ENCODE peak calls at places on chromosomes 7 and 10, in nine cellular contexts. J, K, O, I, G, C, E, V and L are unnamed samples.

GRCh38 chr7:139095194-139095659 is 14.3 kb downstream of the ZC3HAV1 start:
- DNase-seq in E (peak; percentile 88), V (no peak), J (no peak), K (no peak), I (no peak), C (no peak), G (no peak), O (peak; percentile 30), L (peak; percentile 92)

GRCh38 chr7:71377062-71377461 is 245.1 kb downstream of the GALNT17 start:
- DNase-seq in G (no peak), K (no peak), C (no peak), I (no peak), V (no peak), E (no peak), J (no peak), O (no peak), L (no peak)

GRCh38 chr7:157224627-157225026 is 85.9 kb downstream of the UBE3C start:
- DNase-seq in I (no peak), V (no peak), G (no peak), O (no peak), C (no peak), K (peak; percentile 65), J (peak; percentile 60), E (no peak), L (no peak)

GRCh38 chr7:31113660-31114059 is 61.6 kb downstream of the ADCYAP1R1 start:
- DNase-seq in E (peak; percentile 7), V (no peak), O (no peak), J (no peak), G (no peak), C (peak; percentile 57), K (no peak), I (no peak), L (no peak)

GRCh38 chr10:100076750-100077149 is 4.9 kb downstream of the CPN1 start:
- DNase-seq in O (no peak), G (no peak), C (no peak), J (no peak), V (no peak), K (no peak), I (no peak), E (no peak), L (no peak)

GRCh38 chr7:129612112-129613015 is 844 bp downstream of the NRF1 start:
- DNase-seq in K (peak; percentile 46), E (peak; percentile 61), I (peak; percentile 33), J (peak; percentile 45), O (peak; percentile 46), G (no peak), V (peak; percentile 70), C (no peak), L (peak; percentile 52)

GRCh38 chr10:75395955-75396860 is 5.4 kb downstream of the ZNF503 start:
- DNase-seq in K (no peak), O (no peak), V (no peak), E (no peak), I (no peak), G (no peak), J (peak; percentile 48), C (no peak), L (no peak)

GRCh38 chr7:76356823-76357222 is 2.0 kb downstream of the YWHAG start:
- DNase-seq in J (peak; percentile 43), E (no peak), V (no peak), C (no peak), K (peak; percentile 66), O (no peak), I (no peak), G (no peak), L (no peak)

GRCh38 chr10:24744966-24745365 is 21.3 kb upstream of the ARHGAP21 start:
- DNase-seq in J (no peak), V (no peak), I (no peak), C (no peak), O (no peak), G (no peak), E (no peak), K (no peak), L (no peak)

GRCh38 chr7:16774986-16775385 is 21.4 kb downstream of the TSPAN13 start:
- DNase-seq in V (no peak), O (no peak), C (no peak), E (no peak), I (no peak), K (no peak), G (peak; percentile 19), J (no peak), L (no peak)

GRCh38 chr10:114486938-114487814 is 82.9 kb upstream of the AFAP1L2 start:
- DNase-seq in J (no peak), I (no peak), G (no peak), E (no peak), K (peak; percentile 14), C (no peak), V (no peak), O (no peak), L (no peak)

GRCh38 chr7:129264534-129264933 is 39.7 kb downstream of the AHCYL2 start:
- DNase-seq in J (no peak), E (no peak), K (peak; percentile 72), C (no peak), G (no peak), I (no peak), O (no peak), V (no peak), L (no peak)

GRCh38 chr10:20485554-20485953 is 411.6 kb downstream of the NEBL start:
- DNase-seq in I (no peak), E (no peak), C (no peak), G (no peak), J (no peak), O (no peak), K (no peak), V (no peak), L (no peak)

GRCh38 chr10:46018453-46019169 is 11.8 kb downstream of the NCOA4 start:
- DNase-seq in I (no peak), C (no peak), E (no peak), O (no peak), J (peak; percentile 63), G (no peak), V (no peak), K (no peak), L (no peak)

GRCh38 chr10:15642095-15642494 is 77.6 kb downstream of the ITGA8 start:
- DNase-seq in K (no peak), O (no peak), G (no peak), E (no peak), C (no peak), V (no peak), J (peak; percentile 35), I (no peak), L (no peak)

DNA sequence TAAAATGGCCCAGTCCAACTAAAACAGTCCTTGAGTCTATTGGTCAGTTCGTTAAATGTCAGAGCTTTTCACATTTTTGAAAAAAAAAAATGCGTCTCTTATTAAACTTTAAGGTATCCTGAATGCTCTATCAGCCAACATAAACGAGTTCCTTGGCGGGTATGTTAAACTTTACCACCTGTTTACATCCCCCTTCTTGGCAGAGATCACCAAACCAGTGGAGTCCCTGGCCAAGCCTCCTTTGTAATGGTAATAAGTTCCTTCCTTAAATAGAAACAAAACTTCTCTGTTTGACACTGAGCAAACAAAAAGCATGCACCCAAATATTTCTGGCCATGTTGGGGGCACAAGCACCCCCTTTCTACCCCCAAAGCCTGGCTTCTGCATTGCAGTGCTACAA is 3.2 kb downstream of the TRIL start:
- DNase-seq in K (no peak), G (no peak), J (no peak), V (no peak), E (no peak), C (no peak), I (no peak), O (no peak), L (no peak)
- H3K4me3 ChIP-seq in K (no peak overlapping the region), G (no peak overlapping the region), J (no peak overlapping the region), V (no peak overlapping the region), E (no peak overlapping the region), C (no peak overlapping the region), I (no peak overlapping the region), O (no peak overlapping the region), L (no peak overlapping the region)

GRCh38 chr7:100544949-100545635 is 6.1 kb downstream of the AGFG2 start:
- DNase-seq in O (no peak), G (no peak), J (peak; percentile 47), I (no peak), C (no peak), K (no peak), E (no peak), V (no peak), L (no peak)
- H3K4me1 ChIP-seq in O (peaks cover 18% of the 10 kb centered on the region), G (peaks cover 18% of the 10 kb centered on the region), J (peaks cover 30% of the 10 kb centered on the region), I (peaks cover 93% of the 10 kb centered on the region), C (peaks cover 51% of the 10 kb centered on the region), K (peaks cover 82% of the 10 kb centered on the region), E (peaks cover 92% of the 10 kb centered on the region), V (peaks cover 52% of the 10 kb centered on the region), L (peaks cover 97% of the 10 kb centered on the region)

GRCh38 chr7:112868609-112869008 is 78.4 kb upstream of the TMEM168 start:
- DNase-seq in O (no peak), K (no peak), G (no peak), C (no peak), J (no peak), I (no peak), V (no peak), E (no peak), L (no peak)

GRCh38 chr7:112864380-112864779 is 74.2 kb upstream of the TMEM168 start:
- DNase-seq in I (no peak), K (no peak), C (no peak), V (no peak), O (no peak), E (no peak), G (no peak), J (no peak), L (no peak)

GRCh38 chr7:112869111-112869774 is 79.0 kb upstream of the TMEM168 start:
- DNase-seq in I (no peak), K (peak; percentile 55), G (peak; percentile 17), J (peak; percentile 63), C (no peak), O (no peak), E (peak; percentile 59), V (no peak), L (peak; percentile 45)

GRCh38 chr7:112866424-112866823 is 76.2 kb upstream of the TMEM168 start:
- DNase-seq in O (no peak), J (no peak), C (no peak), E (no peak), I (no peak), G (no peak), V (no peak), K (no peak), L (no peak)
- H3K4me3 ChIP-seq in O (no peak overlapping the region), J (no peak overlapping the region), C (no peak overlapping the region), E (no peak overlapping the region), I (no peak overlapping the region), G (no peak overlapping the region), V (no peak overlapping the region), K (no peak overlapping the region), L (no peak overlapping the region)

GRCh38 chr7:100567751-100568175 is 5.9 kb downstream of the SAP25 start:
- DNase-seq in J (no peak), E (no peak), K (no peak), V (no peak), I (no peak), G (no peak), O (no peak), C (no peak), L (no peak)
- H3K4me1 ChIP-seq in J (peaks cover 12% of the 10 kb centered on the region), E (peaks cover 61% of the 10 kb centered on the region), K (peaks cover 15% of the 10 kb centered on the region), V (peaks cover 10% of the 10 kb centered on the region), I (peaks cover 65% of the 10 kb centered on the region), G (peaks cover 3% of the 10 kb centered on the region), O (peaks cover 4% of the 10 kb centered on the region), C (peaks cover 13% of the 10 kb centered on the region), L (peaks cover 53% of the 10 kb centered on the region)